ENCODE peak calls at places on chromosomes 11 and 22, in six cellular contexts. One of them, this sample, is unnamed.

GRCh38 chr11:96389604-96390402 is at the start of the genes CCDC82 and JRKL:
- DNase-seq in amniotic epithelial cell: peak
- DNase-seq in activated naive CD4-positive, alpha-beta T cell treated with anti-CD3 and anti-CD28 coated beads for 36 hours: peak
- DNase-seq in aorta: peak
- DNase-seq in DND-41: peak
- DNase-seq in HT-29: peak
- DNase-seq in this sample: peak

GRCh38 chr11:121100943-121101342 is at the start of gene TECTA:
- DNase-seq in amniotic epithelial cell: no peak
- DNase-seq in activated naive CD4-positive, alpha-beta T cell treated with anti-CD3 and anti-CD28 coated beads for 36 hours: no peak
- DNase-seq in aorta: no peak
- DNase-seq in DND-41: no peak
- DNase-seq in HT-29: no peak
- DNase-seq in this sample: no peak

GRCh38 chr11:132943737-132944556 is 588.4 kb downstream of the OPCML start:
- DNase-seq in amniotic epithelial cell: no peak
- DNase-seq in activated naive CD4-positive, alpha-beta T cell treated with anti-CD3 and anti-CD28 coated beads for 36 hours: no peak
- DNase-seq in aorta: no peak
- DNase-seq in DND-41: no peak
- DNase-seq in HT-29: no peak
- DNase-seq in this sample: no peak

GRCh38 chr11:35116762-35117588 is 22.0 kb upstream of the CD44 start:
- DNase-seq in amniotic epithelial cell: peak
- DNase-seq in activated naive CD4-positive, alpha-beta T cell treated with anti-CD3 and anti-CD28 coated beads for 36 hours: no peak
- DNase-seq in aorta: peak
- DNase-seq in DND-41: no peak
- DNase-seq in HT-29: no peak
- DNase-seq in this sample: no peak

GRCh38 chr11:85096939-85097338 is 530.2 kb downstream of the DLG2 start:
- DNase-seq in amniotic epithelial cell: no peak
- DNase-seq in activated naive CD4-positive, alpha-beta T cell treated with anti-CD3 and anti-CD28 coated beads for 36 hours: no peak
- DNase-seq in aorta: no peak
- DNase-seq in DND-41: peak
- DNase-seq in HT-29: no peak
- DNase-seq in this sample: no peak

GRCh38 chr22:31857247-31857646 is 87.1 kb upstream of the YWHAH start:
- DNase-seq in amniotic epithelial cell: peak
- DNase-seq in activated naive CD4-positive, alpha-beta T cell treated with anti-CD3 and anti-CD28 coated beads for 36 hours: no peak
- DNase-seq in aorta: no peak
- DNase-seq in DND-41: no peak
- DNase-seq in HT-29: peak
- DNase-seq in this sample: no peak

GRCh38 chr11:119685073-119685746 is 43.8 kb downstream of the NECTIN1 start:
- DNase-seq in amniotic epithelial cell: no peak
- DNase-seq in activated naive CD4-positive, alpha-beta T cell treated with anti-CD3 and anti-CD28 coated beads for 36 hours: no peak
- DNase-seq in aorta: no peak
- DNase-seq in DND-41: no peak
- DNase-seq in HT-29: no peak
- DNase-seq in this sample: no peak

GRCh38 chr11:11959601-11960000 is 48.8 kb downstream of the DKK3 start:
- DNase-seq in amniotic epithelial cell: no peak
- DNase-seq in activated naive CD4-positive, alpha-beta T cell treated with anti-CD3 and anti-CD28 coated beads for 36 hours: no peak
- DNase-seq in aorta: no peak
- DNase-seq in DND-41: no peak
- DNase-seq in HT-29: no peak
- DNase-seq in this sample: no peak

GRCh38 chr11:74018331-74019005 is 9.6 kb upstream of the UCP3 start:
- DNase-seq in amniotic epithelial cell: peak
- DNase-seq in activated naive CD4-positive, alpha-beta T cell treated with anti-CD3 and anti-CD28 coated beads for 36 hours: no peak
- DNase-seq in aorta: peak
- DNase-seq in DND-41: no peak
- DNase-seq in HT-29: peak
- DNase-seq in this sample: no peak

GRCh38 chr11:19344661-19345518 is 104.1 kb upstream of the E2F8 start:
- DNase-seq in amniotic epithelial cell: peak
- DNase-seq in activated naive CD4-positive, alpha-beta T cell treated with anti-CD3 and anti-CD28 coated beads for 36 hours: no peak
- DNase-seq in aorta: peak
- DNase-seq in DND-41: no peak
- DNase-seq in HT-29: no peak
- DNase-seq in this sample: no peak

GRCh38 chr11:13110929-13111812 is 102.1 kb downstream of the RASSF10 start:
- DNase-seq in amniotic epithelial cell: peak
- DNase-seq in activated naive CD4-positive, alpha-beta T cell treated with anti-CD3 and anti-CD28 coated beads for 36 hours: no peak
- DNase-seq in aorta: no peak
- DNase-seq in DND-41: no peak
- DNase-seq in HT-29: no peak
- DNase-seq in this sample: peak

GRCh38 chr22:44108806-44109385 is 71.8 kb upstream of the PARVG start:
- DNase-seq in amniotic epithelial cell: no peak
- DNase-seq in activated naive CD4-positive, alpha-beta T cell treated with anti-CD3 and anti-CD28 coated beads for 36 hours: no peak
- DNase-seq in aorta: peak
- DNase-seq in DND-41: no peak
- DNase-seq in HT-29: no peak
- DNase-seq in this sample: no peak

GRCh38 chr11:118180300-118180703 is 3.9 kb upstream of the SCN2B start:
- DNase-seq in amniotic epithelial cell: no peak
- DNase-seq in activated naive CD4-positive, alpha-beta T cell treated with anti-CD3 and anti-CD28 coated beads for 36 hours: peak
- DNase-seq in aorta: no peak
- DNase-seq in DND-41: peak
- DNase-seq in HT-29: peak
- DNase-seq in this sample: peak

GRCh38 chr11:80186687-80187086 is 745.9 kb upstream of the TENM4 start:
- DNase-seq in amniotic epithelial cell: peak
- DNase-seq in activated naive CD4-positive, alpha-beta T cell treated with anti-CD3 and anti-CD28 coated beads for 36 hours: no peak
- DNase-seq in aorta: no peak
- DNase-seq in DND-41: no peak
- DNase-seq in HT-29: no peak
- DNase-seq in this sample: no peak

GRCh38 chr11:9565822-9566560 is 7.5 kb upstream of the WEE1 start:
- DNase-seq in amniotic epithelial cell: peak
- DNase-seq in activated naive CD4-positive, alpha-beta T cell treated with anti-CD3 and anti-CD28 coated beads for 36 hours: peak
- DNase-seq in aorta: peak
- DNase-seq in DND-41: no peak
- DNase-seq in HT-29: peak
- DNase-seq in this sample: peak

GRCh38 chr11:3197044-3197715 is 21.4 kb downstream of the MRGPRG start:
- DNase-seq in amniotic epithelial cell: no peak
- DNase-seq in activated naive CD4-positive, alpha-beta T cell treated with anti-CD3 and anti-CD28 coated beads for 36 hours: no peak
- DNase-seq in aorta: peak
- DNase-seq in DND-41: no peak
- DNase-seq in HT-29: no peak
- DNase-seq in this sample: no peak

GRCh38 chr11:119832536-119832935 is 103.5 kb upstream of the NECTIN1 start:
- DNase-seq in amniotic epithelial cell: peak
- DNase-seq in activated naive CD4-positive, alpha-beta T cell treated with anti-CD3 and anti-CD28 coated beads for 36 hours: no peak
- DNase-seq in aorta: no peak
- DNase-seq in DND-41: no peak
- DNase-seq in HT-29: peak
- DNase-seq in this sample: no peak

GRCh38 chr22:37562049-37562784 is 1.9 kb downstream of the CDC42EP1 start:
- DNase-seq in amniotic epithelial cell: no peak
- DNase-seq in activated naive CD4-positive, alpha-beta T cell treated with anti-CD3 and anti-CD28 coated beads for 36 hours: no peak
- DNase-seq in aorta: no peak
- DNase-seq in DND-41: no peak
- DNase-seq in HT-29: no peak
- DNase-seq in this sample: no peak